ENCODE peak calls at places on chromosomes 12 and 14, in seven cellular contexts. J is cardiac fibroblast, Q is NB4, R is astrocyte of the spinal cord, X is lower lobe of right lung, K is heart right ventricle, T is fibroblast of pulmonary artery. D is an unnamed sample.

GRCh38 chr12:13208533-13209278 is 12.2 kb downstream of the EMP1 start:
- DNase-seq in T (peak; percentile 67), K (no peak), X (no peak), R (no peak), Q (peak; percentile 70), J (peak; percentile 69), D (peak; percentile 52)

GRCh38 chr14:90576981-90577660 is 180.3 kb downstream of the CALM1 start:
- DNase-seq in R (no peak), K (no peak), Q (peak; percentile 15), T (no peak), X (no peak), J (no peak), D (no peak)

GRCh38 chr12:78035913-78036658 is 205.4 kb downstream of the NAV3 start:
- DNase-seq in T (peak; percentile 29), K (no peak), Q (peak; percentile 41), X (no peak), J (peak; percentile 33), R (peak; percentile 41), D (no peak)

GRCh38 chr12:126747530-126748149 is 1519.3 kb upstream of the TMEM132C start:
- DNase-seq in Q (peak; percentile 63), X (peak; percentile 63), T (peak; percentile 36), K (peak; percentile 43), J (peak; percentile 6), R (peak; percentile 27), D (no peak)

GRCh38 chr14:52891800-52892199 is 59.0 kb downstream of the FERMT2 start:
- DNase-seq in R (no peak), X (no peak), J (no peak), Q (no peak), T (no peak), K (no peak), D (no peak)

GRCh38 chr14:77649326-77649725 is 32.9 kb upstream of the SPTLC2 start:
- DNase-seq in Q (no peak), J (peak; percentile 16), X (no peak), T (peak; percentile 20), R (no peak), K (no peak), D (no peak)

GRCh38 chr14:92160619-92161018 is 38.9 kb downstream of the CPSF2 start:
- DNase-seq in R (peak; percentile 38), Q (peak; percentile 52), J (peak; percentile 82), X (no peak), T (peak; percentile 90), K (no peak), D (peak; percentile 88)

GRCh38 chr12:22014783-22015144 is 31.3 kb upstream of the CMAS start:
- DNase-seq in Q (no peak), T (peak; percentile 12), J (peak; percentile 17), R (no peak), K (no peak), X (no peak), D (peak; percentile 9)

GRCh38 chr14:25250516-25250915 is 200.6 kb upstream of the STXBP6 start:
- DNase-seq in T (no peak), K (no peak), X (no peak), J (no peak), R (no peak), Q (no peak), D (no peak)

GRCh38 chr12:92717202-92717601 is 14.4 kb downstream of the PLEKHG7 start:
- DNase-seq in T (peak; percentile 79), X (no peak), J (peak; percentile 77), K (no peak), R (peak; percentile 24), Q (peak; percentile 90), D (peak; percentile 77)
- TF ChIP-seq CTCF in T (peak; percentile 58), X (peak; percentile 41), J (peak; percentile 58), K (peak; percentile 8), R (peak; percentile 38), Q (peak; percentile 85), D (peak; percentile 31)

GRCh38 chr14:73773441-73774243 is 59.5 kb upstream of the PNMA1 start:
- DNase-seq in T (no peak), R (no peak), K (no peak), X (no peak), J (no peak), Q (no peak), D (no peak)

GRCh38 chr14:73774244-73774575 is 60.0 kb upstream of the PNMA1 start:
- DNase-seq in X (no peak), T (no peak), J (no peak), K (no peak), Q (no peak), R (no peak), D (no peak)

GRCh38 chr14:73771848-73772705 is 57.9 kb upstream of the PNMA1 start:
- DNase-seq in J (peak; percentile 79), K (no peak), R (peak; percentile 69), T (peak; percentile 78), Q (peak; percentile 77), X (peak; percentile 74), D (no peak)

GRCh38 chr14:73768107-73768506 is 53.9 kb upstream of the PNMA1 start:
- DNase-seq in X (no peak), R (no peak), K (no peak), T (no peak), Q (no peak), J (no peak), D (no peak)

DNA sequence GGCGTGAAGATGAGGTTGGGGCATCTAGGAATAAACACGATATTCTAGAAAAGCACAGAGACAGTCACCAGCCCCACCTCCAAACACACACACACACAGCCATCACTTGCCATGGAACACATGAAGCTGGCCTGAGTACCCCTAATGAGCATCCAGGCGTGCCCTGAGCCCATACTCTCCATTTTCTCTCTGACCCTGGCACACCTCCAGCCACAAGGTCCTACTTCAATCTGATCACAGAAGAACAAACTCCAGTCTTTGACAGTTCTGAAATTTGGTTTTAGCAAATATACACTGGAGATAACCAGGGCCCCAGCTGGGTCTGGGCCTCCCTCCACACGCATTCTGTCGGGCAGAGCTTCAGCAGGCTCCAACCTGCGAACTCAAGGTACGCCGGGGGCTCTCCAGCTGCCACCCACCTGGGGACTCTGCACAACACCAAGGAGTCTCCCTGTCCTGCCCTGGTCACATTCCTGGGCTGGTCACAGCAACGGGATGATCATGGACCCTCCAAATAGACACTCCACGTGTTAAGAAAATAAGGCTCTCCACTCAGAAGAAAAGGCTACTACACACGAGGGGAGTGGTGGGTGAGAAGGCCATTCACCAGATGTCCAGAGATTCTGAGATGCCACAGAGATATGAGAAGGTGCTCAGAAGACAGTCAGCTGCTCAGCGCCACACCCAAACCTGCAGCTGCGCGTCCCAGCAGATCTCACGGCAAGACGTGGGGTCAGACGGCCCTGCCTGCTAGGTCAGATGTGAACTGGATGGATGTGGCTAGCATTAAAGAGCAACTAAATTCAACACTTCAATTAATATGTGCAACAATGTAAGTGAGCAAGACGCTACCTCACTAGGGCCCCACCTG is 57.0 kb upstream of the PNMA1 start:
- DNase-seq in J (no peak), R (no peak), X (peak; percentile 32), T (no peak), Q (no peak), K (no peak), D (no peak)
- H3K4me3 ChIP-seq in J (no peak overlapping the region), R (no peak overlapping the region), X (no peak overlapping the region), T (no peak overlapping the region), Q (no peak overlapping the region), K (no peak overlapping the region), D (no peak overlapping the region)

GRCh38 chr12:116735951-116736599 is 1.8 kb downstream of the SPRING1 start:
- DNase-seq in K (no peak), Q (peak; percentile 38), J (no peak), T (no peak), X (peak; percentile 62), R (no peak), D (no peak)

GRCh38 chr12:116735084-116735483 is 2.8 kb downstream of the SPRING1 start:
- DNase-seq in R (no peak), Q (no peak), J (no peak), T (no peak), K (no peak), X (no peak), D (no peak)

GRCh38 chr12:116736962-116737773 is 701 bp downstream of the SPRING1 start:
- DNase-seq in J (no peak), T (no peak), K (no peak), R (no peak), X (peak; percentile 55), Q (peak; percentile 35), D (peak; percentile 47)

GRCh38 chr12:116739381-116739887 is 1.3 kb downstream of the RNFT2 start:
- DNase-seq in K (no peak), T (no peak), X (no peak), R (no peak), J (no peak), Q (no peak), D (no peak)

GRCh38 chr12:116737774-116738657 is at the start of the genes RNFT2 and SPRING1:
- DNase-seq in T (peak; percentile 99), J (peak; percentile 99), X (peak; percentile 99), R (peak; percentile 99), K (peak; percentile 98), Q (peak; percentile 100), D (peak; percentile 100)
- TF ChIP-seq CTCF in T (no peak), J (no peak), X (no peak), R (no peak), K (no peak), Q (no peak), D (no peak)

DNA sequence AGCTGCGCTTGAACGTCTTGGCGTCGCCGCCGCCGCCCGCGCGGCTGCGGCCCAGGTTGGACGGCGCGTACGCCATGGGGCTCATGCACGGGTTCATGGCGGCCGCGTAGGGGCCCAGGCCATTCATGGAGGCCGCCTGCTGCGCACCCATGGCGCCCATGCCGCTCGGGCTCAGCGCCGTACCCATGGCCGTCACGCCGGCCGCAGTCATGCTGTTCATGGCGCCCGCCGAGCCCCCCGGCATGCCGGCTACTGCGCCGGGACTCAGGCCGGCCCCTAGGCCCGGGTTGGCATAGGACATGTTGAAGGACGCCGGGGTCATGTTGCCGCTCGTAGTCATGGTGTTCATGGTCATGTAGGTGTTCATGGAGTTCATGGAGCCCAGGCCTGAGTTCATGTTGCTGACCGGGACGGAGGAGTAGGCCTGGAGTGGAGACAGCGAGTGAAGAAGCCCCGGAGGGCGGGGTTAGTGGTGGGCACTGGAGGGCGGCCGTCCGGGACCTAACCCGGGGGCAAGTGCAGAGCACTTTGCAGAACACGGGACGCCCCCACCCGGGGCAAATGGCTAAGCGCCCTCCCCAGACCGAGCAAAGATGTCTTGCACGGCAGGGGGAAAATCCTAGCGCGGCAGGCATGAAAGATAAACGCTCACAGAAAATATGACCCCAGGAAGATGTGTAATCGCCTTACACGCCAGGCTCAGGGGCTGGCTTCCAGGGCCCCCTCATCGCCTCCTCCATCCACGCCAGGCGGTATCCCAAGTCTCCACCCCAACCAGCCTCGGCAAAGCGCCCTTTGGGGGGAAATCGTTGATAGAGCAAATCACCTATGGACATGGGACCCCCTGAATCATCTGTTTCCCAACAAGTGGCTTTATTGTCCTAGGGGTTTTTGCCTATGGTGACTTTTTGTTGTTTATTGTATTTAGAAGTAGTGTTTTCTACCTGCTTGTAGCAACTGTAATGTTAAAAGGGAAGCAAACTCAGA is 2.5 kb downstream of the FOXA1 start:
- DNase-seq in X (no peak), Q (no peak), R (no peak), K (peak; percentile 6), J (no peak), T (no peak), D (no peak)
- H3K4me3 ChIP-seq in X (peak overlapping the region; percentile 60), Q (no peak overlapping the region), R (peak overlapping the region; percentile 56), K (no peak overlapping the region), J (no peak overlapping the region), T (no peak overlapping the region), D (no peak overlapping the region)

GRCh38 chr12:105321125-105321524 is 9.4 kb upstream of the C12orf75 start:
- DNase-seq in X (no peak), Q (peak; percentile 26), J (no peak), T (no peak), R (no peak), K (no peak), D (no peak)
- TF ChIP-seq CTCF in X (no peak), Q (peak; percentile 25), J (no peak), T (no peak), R (no peak), K (no peak), D (no peak)